ENCODE peak calls at places on chromosome 20, in six cellular contexts. P is AG10803; I is breast epithelium; J is pancreas; M is CD8-positive, alpha-beta T cell; Y is fibroblast of mammary gland. F is an unnamed sample.
A peak's percentile ranks its signal among the peaks of the same experiment; 100 is the strongest.

GRCh38 chr20:58268936-58269619 is 40.4 kb upstream of the RAB22A start:
- DNase-seq in P (no peak), I (no peak), J (no peak), M (no peak), Y (no peak), F (no peak)

GRCh38 chr20:31496761-31497295 is 17.4 kb upstream of the HM13 start:
- DNase-seq in P (peak; percentile 68), I (peak; percentile 20), J (no peak), M (no peak), Y (peak; percentile 38), F (no peak)

GRCh38 chr20:22288156-22288555 is 296.2 kb downstream of the FOXA2 start:
- DNase-seq in P (no peak), I (no peak), J (no peak), M (no peak), Y (no peak), F (no peak)

GRCh38 chr20:37611346-37611745 is 82.5 kb upstream of the CTNNBL1 start:
- DNase-seq in P (no peak), I (no peak), J (no peak), M (no peak), Y (no peak), F (no peak)

GRCh38 chr20:18992418-18992817 is 178.8 kb downstream of the SCP2D1 start:
- DNase-seq in P (no peak), I (no peak), J (no peak), M (no peak), Y (no peak), F (no peak)

GRCh38 chr20:3701061-3701998 is 11.1 kb downstream of the SIGLEC1 start:
- DNase-seq in P (no peak), I (no peak), J (no peak), M (no peak), Y (no peak), F (no peak)

GRCh38 chr20:13006825-13007224 is 1.9 kb upstream of the SPTLC3 start:
- DNase-seq in P (peak; percentile 54), I (no peak), J (no peak), M (no peak), Y (peak; percentile 81), F (no peak)

GRCh38 chr20:3164763-3165410 is 5.2 kb upstream of the FASTKD5 start:
- DNase-seq in P (no peak), I (no peak), J (no peak), M (no peak), Y (no peak), F (no peak)

GRCh38 chr20:48875914-48876240 is 45.6 kb upstream of the ARFGEF2 start:
- DNase-seq in P (peak; percentile 38), I (no peak), J (no peak), M (no peak), Y (peak; percentile 81), F (no peak)

GRCh38 chr20:10278416-10278815 is 59.8 kb downstream of the SNAP25 start:
- DNase-seq in P (no peak), I (no peak), J (no peak), M (no peak), Y (no peak), F (no peak)

GRCh38 chr20:59018817-59019216 is 412 bp upstream of the TUBB1 start:
- DNase-seq in P (no peak), I (no peak), J (no peak), M (no peak), Y (no peak), F (no peak)

GRCh38 chr20:56205350-56205749 is 43.2 kb upstream of the MC3R start:
- DNase-seq in P (no peak), I (peak; percentile 45), J (no peak), M (no peak), Y (no peak), F (no peak)

GRCh38 chr20:60465993-60466682 is 507.9 kb downstream of the CDH26 start:
- DNase-seq in P (no peak), I (no peak), J (no peak), M (no peak), Y (peak; percentile 22), F (no peak)

GRCh38 chr20:23520185-23520584 is 29.3 kb downstream of the CST8 start:
- DNase-seq in P (no peak), I (no peak), J (no peak), M (no peak), Y (no peak), F (peak; percentile 18)

GRCh38 chr20:10876558-10876957 is 202.8 kb upstream of the JAG1 start:
- DNase-seq in P (peak; percentile 60), I (no peak), J (no peak), M (no peak), Y (peak; percentile 56), F (no peak)

GRCh38 chr20:1782181-1782580 is 113.0 kb upstream of the SIRPA start:
- DNase-seq in P (no peak), I (no peak), J (no peak), M (no peak), Y (no peak), F (no peak)

GRCh38 chr20:32227744-32228688 is 20.3 kb downstream of the POFUT1 start:
- DNase-seq in P (no peak), I (no peak), J (peak; percentile 70), M (no peak), Y (no peak), F (no peak)

GRCh38 chr20:49570828-49571552 is 3.1 kb upstream of the PTGIS start:
- DNase-seq in P (no peak), I (no peak), J (no peak), M (no peak), Y (peak; percentile 62), F (no peak)

GRCh38 chr20:53842301-53843099 is 227.9 kb downstream of the BCAS1 start:
- DNase-seq in P (no peak), I (no peak), J (no peak), M (no peak), Y (no peak), F (no peak)

GRCh38 chr20:36153754-36154695 is 515 bp upstream of the EPB41L1 start:
- DNase-seq in P (peak; percentile 64), I (peak; percentile 80), J (peak; percentile 86), M (no peak), Y (peak; percentile 39), F (no peak)

GRCh38 chr20:435558-435957 is 26.8 kb downstream of the TBC1D20 start:
- DNase-seq in P (no peak), I (no peak), J (no peak), M (no peak), Y (no peak), F (no peak)

GRCh38 chr20:61385316-61385715 is 133.3 kb downstream of the CDH4 start:
- DNase-seq in P (no peak), I (no peak), J (no peak), M (no peak), Y (no peak), F (no peak)

DNA sequence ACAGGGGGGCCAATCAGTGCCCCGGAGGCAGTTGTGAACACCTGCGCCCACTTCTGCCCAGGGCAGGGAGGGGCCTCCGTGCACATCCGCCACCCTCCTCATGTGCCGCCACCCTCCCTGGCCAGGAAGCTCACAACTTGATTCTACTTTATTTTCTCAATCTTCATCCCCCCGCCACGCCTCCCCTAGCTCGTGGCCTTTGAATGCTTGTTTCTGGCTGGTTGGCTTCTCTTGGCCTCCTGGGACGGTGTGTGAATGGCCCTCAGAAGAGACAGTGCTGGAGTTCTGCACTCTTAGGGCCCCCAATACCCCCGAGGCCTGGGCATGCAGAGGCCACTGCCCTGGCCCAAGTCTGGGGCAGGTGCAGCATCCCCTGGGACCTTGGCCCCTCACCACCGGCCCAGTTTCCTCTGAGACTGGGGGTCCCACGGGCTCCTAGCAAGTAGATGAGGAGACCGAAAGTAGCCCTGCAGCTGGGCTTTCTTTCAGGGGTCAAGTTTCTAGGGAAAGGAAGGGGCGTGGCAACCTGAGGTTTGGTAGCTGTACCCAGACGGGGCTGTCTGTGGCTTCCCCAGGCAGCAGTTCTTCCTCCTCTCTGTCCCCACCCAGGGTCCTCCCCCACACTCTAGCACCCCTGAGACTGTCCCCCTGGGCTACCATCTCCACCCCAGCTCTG is 1.3 kb downstream of the RGS19 start:
- DNase-seq in P (no peak), I (no peak), J (no peak), M (no peak), Y (no peak), F (no peak)
- H3K4me3 ChIP-seq in P (peak overlapping the region; percentile 71), I (peak overlapping the region; percentile 72), J (no peak overlapping the region), M (peak overlapping the region; percentile 85), Y (no peak overlapping the region), F (no peak overlapping the region)

GRCh38 chr20:33261465-33261864 is 21.5 kb upstream of the BPIFB1 start:
- DNase-seq in P (no peak), I (no peak), J (no peak), M (no peak), Y (no peak), F (no peak)
- TF ChIP-seq CTCF in P (no peak), I (no peak), J (no peak), M (no peak), Y (no peak), F (no peak)

DNA sequence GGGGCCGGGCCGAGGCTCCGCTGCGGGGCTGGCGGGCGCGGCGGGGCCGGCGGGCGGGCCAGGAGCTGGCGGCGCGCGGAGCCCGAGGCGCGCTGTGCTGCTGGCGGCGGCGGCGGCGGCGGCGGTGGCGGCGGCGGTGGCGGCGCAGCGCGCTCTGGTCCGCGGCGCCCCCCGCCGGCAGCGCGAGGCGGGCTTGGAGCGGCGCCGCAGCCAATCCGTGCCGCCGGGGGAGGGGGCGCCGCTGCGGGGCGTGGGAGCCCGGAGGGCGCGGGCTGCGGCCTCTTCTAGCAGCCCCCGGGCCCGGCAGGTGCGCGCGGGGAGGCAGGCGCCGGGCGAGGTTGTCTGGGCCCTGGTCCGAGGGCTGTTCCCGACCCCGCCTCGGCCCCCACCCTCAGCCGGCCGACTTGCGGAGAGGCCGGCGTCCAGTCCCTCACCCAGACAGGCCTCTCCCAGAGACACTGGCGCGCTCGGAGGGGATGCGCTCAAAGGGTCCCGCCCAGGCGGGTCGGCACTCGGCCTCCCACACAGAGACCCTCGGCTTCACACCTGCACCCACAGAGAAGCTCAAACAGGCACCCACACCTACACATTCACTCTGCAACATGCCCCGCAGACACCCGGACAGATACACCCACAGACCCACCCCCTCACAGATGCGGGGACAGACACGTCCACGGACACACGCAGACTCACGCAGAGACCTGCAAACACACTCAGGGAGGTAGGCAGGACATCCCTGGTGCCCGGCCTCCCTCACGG is at the start of gene RIMS4:
- DNase-seq in P (no peak), I (no peak), J (no peak), M (no peak), Y (no peak), F (no peak)
- H3K4me3 ChIP-seq in P (no peak within 1 kb of the TSS), I (peak within 1 kb of the TSS; percentile 59), J (no peak within 1 kb of the TSS), M (no peak within 1 kb of the TSS), Y (no peak within 1 kb of the TSS), F (no peak within 1 kb of the TSS)

DNA sequence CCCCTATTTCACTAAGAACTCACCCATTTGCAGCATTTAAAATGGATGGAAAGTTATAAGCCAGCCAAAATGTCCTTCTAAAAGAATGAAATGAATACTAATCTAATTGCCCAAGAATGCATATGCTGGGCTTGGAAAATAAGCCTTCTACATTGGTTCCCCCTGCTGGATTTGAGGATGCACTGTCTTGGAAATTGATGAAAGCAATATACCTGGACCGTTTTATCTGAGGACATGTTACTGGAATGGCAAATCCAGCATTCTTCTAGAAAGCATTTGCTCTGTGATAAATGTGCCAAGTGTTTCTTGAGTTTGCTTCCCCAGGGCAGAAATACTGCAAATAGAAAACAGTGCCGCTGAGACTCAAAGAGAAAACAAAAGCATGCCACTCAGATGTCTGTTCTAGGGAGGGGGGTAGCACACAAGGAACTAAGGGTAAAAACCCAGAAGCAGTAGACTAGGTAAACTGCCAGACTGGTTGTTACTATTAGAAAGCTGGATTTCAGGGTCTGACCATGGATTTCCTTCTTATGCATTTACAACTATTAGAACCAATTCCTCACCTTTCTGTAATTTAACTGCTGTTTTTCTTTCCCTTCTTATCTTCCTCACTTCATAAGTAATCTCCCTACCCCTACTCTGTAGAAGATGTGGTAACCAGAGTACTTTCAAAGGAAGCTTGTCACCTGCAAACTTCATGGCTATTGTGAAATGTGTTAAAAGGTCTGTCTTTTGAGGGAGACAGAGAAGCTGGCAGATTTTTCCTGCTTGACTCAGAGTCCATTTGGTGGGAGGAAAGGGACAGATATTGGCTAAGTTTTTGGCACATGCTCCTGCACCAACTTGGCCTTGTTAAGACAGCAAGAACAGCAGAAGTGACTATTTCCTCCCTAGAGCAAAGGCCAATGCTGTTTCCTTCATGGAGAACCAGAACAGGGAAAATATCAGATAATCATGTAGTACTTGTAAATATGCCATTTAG is 642.6 kb downstream of the KIF16B start:
- DNase-seq in P (peak; percentile 50), I (peak; percentile 48), J (no peak), M (no peak), Y (peak; percentile 64), F (peak; percentile 77)
- TF ChIP-seq CTCF in P (peak; percentile 69), I (peak; percentile 39), J (peak; percentile 32), M (no peak), Y (peak; percentile 56), F (peak; percentile 72)

F was measured in epithelial cell of proximal tubule.